ENCODE peak calls at places on chromosomes 16 and 17, in four cellular contexts. J, C, R and O are unnamed samples.

GRCh38 chr16:79328327-79329162 is 272.0 kb downstream of the MAF start:
- DNase-seq in J (no peak), C (no peak), R (no peak), O (peak; percentile 3)

GRCh38 chr16:12311309-12311708 is 334.8 kb downstream of the SNX29 start:
- DNase-seq in J (no peak), C (no peak), R (peak; percentile 29), O (no peak)

GRCh38 chr17:55680983-55681382 is 41.7 kb downstream of the TMEM100 start:
- DNase-seq in J (no peak), C (no peak), R (no peak), O (no peak)

GRCh38 chr16:72092832-72093447 is 480 bp downstream of the TXNL4B start:
- DNase-seq in J (peak; percentile 79), C (no peak), R (no peak), O (peak; percentile 74)

GRCh38 chr17:36459601-36460000 is 26.9 kb upstream of the ZNHIT3 start:
- DNase-seq in J (no peak), C (no peak), R (no peak), O (no peak)

GRCh38 chr17:51200295-51200694 is 34.1 kb downstream of the NME2 start:
- DNase-seq in J (no peak), C (no peak), R (no peak), O (no peak)

GRCh38 chr17:76687278-76688164 is 23.2 kb downstream of the MXRA7 start:
- DNase-seq in J (no peak), C (no peak), R (peak; percentile 62), O (no peak)

GRCh38 chr17:28331891-28332420 is 3.3 kb downstream of the IFT20 start:
- DNase-seq in J (no peak), C (no peak), R (no peak), O (no peak)

GRCh38 chr16:65781363-65781762 is 585.1 kb upstream of the CDH5 start:
- DNase-seq in J (peak; percentile 61), C (no peak), R (no peak), O (no peak)

GRCh38 chr17:16661217-16661616 is 7.6 kb upstream of the ZNF624 start:
- DNase-seq in J (no peak), C (no peak), R (no peak), O (no peak)

GRCh38 chr16:28575446-28576109 is 21.3 kb downstream of the SULT1A2 start:
- DNase-seq in J (no peak), C (no peak), R (no peak), O (no peak)

GRCh38 chr16:28574925-28575324 is 21.2 kb downstream of the SGF29 start:
- DNase-seq in J (no peak), C (no peak), R (no peak), O (no peak)

GRCh38 chr16:28572659-28573510 is 19.2 kb downstream of the SGF29 start:
- DNase-seq in J (peak; percentile 11), C (no peak), R (peak; percentile 44), O (no peak)

GRCh38 chr16:28569968-28570752 is 16.4 kb downstream of the SGF29 start:
- DNase-seq in J (no peak), C (no peak), R (no peak), O (no peak)

DNA sequence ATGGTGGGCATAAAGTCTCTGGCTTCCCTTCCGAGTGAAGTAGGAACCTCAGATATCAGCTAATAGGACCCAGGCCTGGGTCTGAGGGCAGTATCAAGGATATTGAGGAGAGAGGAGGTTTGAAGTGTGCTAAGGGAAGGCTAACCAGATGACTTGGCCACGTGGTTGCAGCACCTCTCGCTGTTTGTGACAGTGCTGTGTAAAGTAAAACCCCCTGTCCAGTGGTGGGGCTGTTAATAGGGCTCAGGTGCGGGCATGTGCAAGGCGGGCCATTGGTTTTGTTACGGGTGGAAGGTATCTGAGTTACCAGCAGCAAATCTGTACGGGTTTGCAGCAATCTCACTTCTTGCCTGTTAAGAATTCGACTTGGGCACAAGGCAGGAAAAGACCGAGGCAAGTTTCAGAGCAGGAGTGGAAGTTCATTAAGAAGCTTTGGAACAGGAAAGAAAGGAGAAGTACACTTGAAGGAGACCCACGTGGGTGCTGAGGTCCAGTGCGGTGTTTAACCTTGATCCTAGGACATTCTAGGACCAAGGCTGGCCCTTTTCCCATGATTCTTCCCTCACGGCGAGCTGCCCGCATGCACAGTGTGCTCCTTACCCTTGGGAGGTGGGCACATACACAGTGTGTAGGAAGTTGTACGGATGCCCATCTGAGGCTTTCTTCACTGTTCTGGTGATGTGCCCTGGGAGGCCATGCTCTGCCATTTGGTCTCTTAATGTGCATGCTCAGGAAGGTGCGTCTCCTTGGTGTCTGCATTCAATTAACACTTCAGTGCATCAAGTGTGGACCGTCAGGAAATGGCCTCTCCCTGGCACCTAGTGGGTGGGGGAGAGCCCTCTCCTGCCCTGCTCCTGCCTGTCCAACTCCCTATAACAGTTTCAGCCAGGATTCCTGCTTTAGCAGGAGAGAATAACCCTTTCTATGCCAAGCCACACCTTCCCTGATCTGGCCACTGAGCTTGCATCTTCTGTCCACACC is 20.3 kb downstream of the SGF29 start:
- DNase-seq in J (no peak), C (no peak), R (no peak), O (no peak)
- TF ChIP-seq CTCF in J (no peak), C (no peak), R (no peak), O (no peak)

GRCh38 chr16:23678430-23679273 is at the start of gene PLK1:
- DNase-seq in J (peak; percentile 81), C (no peak), R (peak; percentile 64), O (peak; percentile 70)
- TF ChIP-seq CTCF in J (peak; percentile 46), C (peak; percentile 24), R (peak; percentile 22), O (peak; percentile 59)

GRCh38 chr17:73643012-73643845 is 1.0 kb downstream of the SDK2 start:
- DNase-seq in J (peak; percentile 4), C (no peak), R (no peak), O (peak; percentile 25)
- TF ChIP-seq CTCF in J (no peak), C (no peak), R (no peak), O (peak; percentile 42)

DNA sequence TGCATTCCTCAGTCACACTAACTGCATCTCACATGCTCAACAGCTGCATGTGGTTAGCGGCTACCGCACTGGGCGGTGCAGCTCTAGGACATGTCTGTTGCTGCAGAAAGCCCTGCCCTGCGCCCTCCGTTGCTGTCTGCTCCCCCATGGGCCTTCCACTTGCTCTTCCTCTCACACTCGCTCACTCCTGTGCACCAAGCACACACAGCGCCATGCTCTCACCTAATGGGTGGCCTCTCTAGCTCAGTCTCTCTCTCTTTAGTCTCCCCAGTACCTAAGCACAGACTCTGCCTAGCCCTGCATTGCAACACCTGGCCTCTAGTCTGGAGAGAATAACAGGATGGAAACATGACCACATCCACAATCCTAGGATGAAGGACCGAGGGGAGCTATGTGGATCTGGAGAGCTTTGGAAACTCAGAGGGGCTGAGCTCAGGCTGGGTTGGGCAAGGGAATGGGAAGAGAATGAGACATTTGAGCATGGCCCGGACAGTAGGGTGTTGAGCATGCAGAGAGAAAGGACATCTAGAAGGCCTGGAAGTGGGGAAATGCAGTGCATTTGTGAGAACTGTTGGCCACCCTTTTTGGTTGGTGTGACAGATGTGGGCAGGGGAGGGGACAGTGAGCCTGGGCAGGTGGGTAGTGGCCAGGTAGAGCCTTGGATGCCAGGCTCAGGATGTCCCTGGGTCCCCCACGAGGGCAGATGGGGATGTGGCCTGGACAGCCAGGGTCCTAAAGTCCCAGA is 16.0 kb downstream of the SGCA start:
- DNase-seq in J (peak; percentile 77), C (no peak), R (no peak), O (peak; percentile 30)
- TF ChIP-seq CTCF in J (no peak), C (no peak), R (no peak), O (no peak)

DNA sequence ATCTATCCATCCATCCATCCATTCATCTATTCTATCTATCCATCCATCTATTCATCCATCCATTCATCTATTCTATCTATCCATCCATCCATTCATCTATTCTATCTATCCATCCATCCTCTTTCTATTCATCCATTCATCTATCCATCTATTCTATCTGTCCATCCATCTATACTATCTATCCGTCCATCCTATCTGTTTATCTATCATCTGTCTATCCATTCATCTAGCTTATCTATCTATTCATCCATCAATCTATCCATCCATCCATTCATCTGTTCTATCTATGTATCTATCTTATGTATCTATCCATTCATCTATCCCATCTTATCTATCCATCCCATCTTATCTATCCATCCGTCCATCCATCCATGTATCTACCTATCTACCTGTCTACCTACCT is 8.8 kb downstream of the RNF213 start:
- DNase-seq in J (no peak), C (no peak), R (no peak), O (no peak)
- TF ChIP-seq CTCF in J (no peak), C (no peak), R (no peak), O (no peak)

GRCh38 chr16:15466886-15467781 is 32.7 kb downstream of the BMERB1 start:
- DNase-seq in J (no peak), C (no peak), R (no peak), O (peak; percentile 30)
- TF ChIP-seq CTCF in J (no peak), C (no peak), R (peak; percentile 10), O (peak; percentile 25)

DNA sequence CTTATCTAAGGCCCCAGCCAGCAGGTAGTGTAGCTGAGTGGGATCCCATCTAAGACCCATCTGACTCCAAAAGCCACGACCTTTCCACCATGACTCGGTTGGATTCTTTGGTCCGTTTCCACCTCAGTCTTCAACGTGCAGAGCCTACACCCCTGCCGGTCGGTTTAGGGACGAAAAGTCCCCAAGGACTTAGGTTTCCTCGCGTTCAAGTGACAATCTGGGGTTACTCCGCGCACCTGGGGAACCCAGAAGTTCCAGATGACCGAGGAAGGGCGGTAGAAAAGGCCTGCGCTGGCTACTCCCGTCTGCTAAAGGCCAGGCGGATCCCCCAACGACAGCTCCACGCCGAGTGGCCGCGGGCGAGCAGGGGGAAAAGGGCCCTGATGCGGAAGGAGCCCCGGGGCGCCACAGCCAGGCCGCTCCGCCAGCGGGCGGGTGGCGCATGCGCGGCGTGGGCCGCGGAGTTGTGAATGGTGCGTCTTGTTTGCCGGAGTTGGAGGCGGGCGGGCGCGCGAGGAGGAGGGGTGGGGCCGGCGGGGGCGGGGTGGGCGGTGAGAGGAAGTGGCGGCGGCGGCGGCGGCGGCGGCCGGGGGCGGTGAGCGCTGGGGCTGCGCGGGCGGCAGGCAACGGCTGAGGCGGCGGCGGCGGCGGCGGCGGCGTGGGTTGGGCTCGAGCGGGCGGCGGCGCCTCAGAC is at the start of gene CBFB:
- DNase-seq in J (peak; percentile 89), C (peak; percentile 19), R (peak; percentile 91), O (peak; percentile 64)
- TF ChIP-seq CTCF in J (no peak), C (no peak), R (no peak), O (no peak)

DNA sequence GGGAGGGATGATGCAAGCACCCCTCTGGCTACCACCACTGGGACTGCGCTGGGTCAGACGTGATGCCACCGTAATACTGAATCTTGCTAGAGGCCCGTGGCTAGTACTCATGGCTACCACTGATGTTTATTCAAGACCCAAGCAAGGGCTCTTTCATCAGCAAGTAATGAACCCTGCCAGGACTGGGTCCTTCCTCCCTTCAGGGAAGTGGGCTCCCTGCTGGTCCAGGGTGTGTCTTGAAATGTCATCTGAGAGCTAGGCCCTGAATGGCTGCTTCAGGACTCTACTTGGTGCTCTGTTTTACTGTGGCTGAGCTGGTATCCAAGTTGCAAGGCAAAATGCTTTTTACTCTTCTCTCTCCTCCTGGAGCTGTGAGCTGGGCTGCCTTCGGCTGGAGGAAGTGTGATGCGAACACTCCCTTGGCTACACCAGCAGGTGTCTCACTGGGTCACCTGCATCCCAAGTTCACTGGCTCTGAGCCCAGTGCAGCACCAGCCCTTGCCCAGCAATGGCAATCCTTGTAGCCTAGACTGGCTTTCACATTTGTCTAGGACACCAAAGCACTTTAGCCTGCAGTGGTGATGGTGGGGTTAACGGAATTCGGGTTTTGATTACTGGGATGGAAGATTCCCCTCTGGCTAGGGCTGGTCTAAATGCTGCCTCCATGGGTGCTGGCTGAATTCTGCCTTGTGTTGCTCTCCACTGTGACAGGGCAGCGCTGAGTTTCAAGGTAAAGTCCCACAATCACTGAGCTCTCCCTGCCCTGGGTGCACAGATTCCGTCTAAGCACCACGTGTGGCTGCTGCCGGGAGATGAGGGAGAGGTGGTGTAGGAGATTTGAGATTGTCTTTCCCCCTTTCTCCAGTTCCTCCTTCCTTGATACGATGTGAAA is 98.6 kb downstream of the USP22 start:
- DNase-seq in J (no peak), C (no peak), R (no peak), O (peak; percentile 63)
- TF ChIP-seq CTCF in J (no peak), C (no peak), R (no peak), O (peak; percentile 86)

GRCh38 chr16:23999663-24000062 is 163.9 kb downstream of the PRKCB start:
- DNase-seq in J (no peak), C (no peak), R (no peak), O (no peak)
- TF ChIP-seq CTCF in J (no peak), C (no peak), R (no peak), O (no peak)